ENCODE peak calls at places on chromosomes 6 and 20, in four cellular contexts. P, R, H and U are unnamed samples.

GRCh38 chr20:62795023-62795761 is 1.1 kb upstream of the MRGBP start:
- DNase-seq in P (peak; percentile 72), H (no peak), R (peak; percentile 80), U (peak; percentile 76)

GRCh38 chr6:11771473-11772048 is 7.0 kb downstream of the ADTRP start:
- DNase-seq in H (no peak), R (no peak), P (no peak), U (no peak)

GRCh38 chr20:63532449-63532971 is 4.7 kb downstream of the PTK6 start:
- DNase-seq in P (peak; percentile 52), R (no peak), H (no peak), U (peak; percentile 39)

GRCh38 chr20:35004749-35005462 is 49.2 kb downstream of the MYH7B start:
- DNase-seq in R (no peak), P (peak; percentile 35), H (no peak), U (no peak)

GRCh38 chr6:135592276-135592675 is 94.7 kb upstream of the AHI1 start:
- DNase-seq in P (no peak), H (no peak), R (no peak), U (no peak)

GRCh38 chr6:65202738-65203137 is 504.3 kb downstream of the EYS start:
- DNase-seq in P (no peak), H (no peak), R (no peak), U (no peak)

GRCh38 chr6:43887906-43888683 is 118.1 kb downstream of the VEGFA start:
- DNase-seq in H (peak; percentile 55), P (peak; percentile 67), R (peak; percentile 46), U (no peak)

GRCh38 chr6:17536586-17536985 is 63.5 kb upstream of the FAM8A1 start:
- DNase-seq in P (no peak), R (no peak), H (no peak), U (no peak)

GRCh38 chr6:125174626-125175025 is 21.1 kb downstream of the TPD52L1 start:
- DNase-seq in P (no peak), R (no peak), H (no peak), U (no peak)

GRCh38 chr6:166862978-166863530 is 93.3 kb downstream of the RNASET2 start:
- DNase-seq in P (no peak), R (no peak), H (no peak), U (no peak)

GRCh38 chr6:8830794-8831193 is 395.4 kb upstream of the SLC35B3 start:
- DNase-seq in H (no peak), P (no peak), R (no peak), U (no peak)

GRCh38 chr20:38337561-38338140 is 8.6 kb upstream of the LBP start:
- DNase-seq in H (no peak), R (no peak), P (peak; percentile 53), U (no peak)

GRCh38 chr6:34560366-34561226 is 4.5 kb upstream of the SPDEF start:
- DNase-seq in P (no peak), R (no peak), H (peak; percentile 66), U (no peak)

GRCh38 chr6:160051390-160051789 is 70.2 kb upstream of the SLC22A1 start:
- DNase-seq in H (no peak), P (no peak), R (no peak), U (no peak)

DNA sequence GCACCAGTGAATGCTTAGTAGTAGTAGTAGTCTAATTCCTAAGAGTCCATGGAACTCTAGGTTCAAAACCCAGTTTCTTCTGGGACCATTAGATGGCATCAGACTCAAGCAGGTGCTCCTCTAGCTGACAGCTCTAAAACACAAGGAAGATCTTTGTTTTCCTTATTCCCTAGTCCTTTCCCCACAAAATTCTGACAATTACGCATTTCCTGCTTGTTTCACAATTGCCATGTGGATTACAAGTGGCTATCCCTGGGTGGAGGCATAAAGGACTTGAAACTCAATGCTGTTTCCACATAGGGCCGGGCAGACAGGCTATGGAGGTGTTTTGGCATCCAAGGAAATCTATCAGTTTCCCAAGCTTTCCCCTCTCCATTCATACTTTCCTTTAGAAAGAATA is 9.2 kb upstream of the HLA-DOB start:
- DNase-seq in P (no peak), H (no peak), R (no peak), U (no peak)
- TF ChIP-seq CTCF in P (peak; percentile 50), H (peak; percentile 22), R (peak; percentile 41), U (no peak)

DNA sequence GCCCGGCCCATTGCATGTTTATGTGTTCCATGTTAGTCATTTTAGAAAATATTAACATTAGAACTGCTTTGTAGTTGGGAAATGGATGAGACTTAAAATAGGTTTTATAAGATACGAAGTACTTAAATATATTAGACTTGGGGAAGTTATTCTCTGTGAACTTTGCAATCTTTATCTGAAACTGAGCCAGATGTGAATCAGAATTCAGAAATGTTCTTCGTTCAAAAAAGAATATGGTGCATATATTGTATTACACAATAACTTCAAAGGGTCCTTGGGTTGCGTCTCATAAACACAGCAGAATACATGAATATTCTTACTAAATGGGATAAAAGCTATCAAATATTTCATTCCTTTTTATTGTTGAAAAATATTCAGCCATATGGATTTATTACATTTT is 43.1 kb downstream of the ZNF292 start:
- DNase-seq in R (no peak), P (no peak), H (no peak), U (no peak)
- H3K4me1 ChIP-seq in R (peaks cover 5% of the 10 kb centered on the region), P (peaks cover 24% of the 10 kb centered on the region), H (peaks cover 24% of the 10 kb centered on the region), U (no peaks in the 10 kb centered on the region)

GRCh38 chr6:30922447-30922852 is 8.4 kb downstream of the VARS2 start:
- DNase-seq in P (no peak), H (no peak), R (no peak), U (no peak)

GRCh38 chr6:30914854-30915590 is 984 bp downstream of the VARS2 start:
- DNase-seq in P (no peak), H (no peak), R (no peak), U (no peak)

GRCh38 chr6:30915591-30915946 is 1.5 kb downstream of the VARS2 start:
- DNase-seq in H (no peak), P (no peak), R (peak; percentile 67), U (no peak)

GRCh38 chr6:30917487-30917886 is 3.4 kb downstream of the VARS2 start:
- DNase-seq in H (no peak), P (no peak), R (no peak), U (no peak)

GRCh38 chr6:30918675-30919074 is 4.6 kb downstream of the VARS2 start:
- DNase-seq in P (no peak), H (no peak), R (no peak), U (no peak)
- H3K36me3 ChIP-seq in P (no peaks in the 10 kb centered on the region), H (peaks cover 71% of the 10 kb centered on the region), R (peaks cover 64% of the 10 kb centered on the region), U (no peaks in the 10 kb centered on the region)

DNA sequence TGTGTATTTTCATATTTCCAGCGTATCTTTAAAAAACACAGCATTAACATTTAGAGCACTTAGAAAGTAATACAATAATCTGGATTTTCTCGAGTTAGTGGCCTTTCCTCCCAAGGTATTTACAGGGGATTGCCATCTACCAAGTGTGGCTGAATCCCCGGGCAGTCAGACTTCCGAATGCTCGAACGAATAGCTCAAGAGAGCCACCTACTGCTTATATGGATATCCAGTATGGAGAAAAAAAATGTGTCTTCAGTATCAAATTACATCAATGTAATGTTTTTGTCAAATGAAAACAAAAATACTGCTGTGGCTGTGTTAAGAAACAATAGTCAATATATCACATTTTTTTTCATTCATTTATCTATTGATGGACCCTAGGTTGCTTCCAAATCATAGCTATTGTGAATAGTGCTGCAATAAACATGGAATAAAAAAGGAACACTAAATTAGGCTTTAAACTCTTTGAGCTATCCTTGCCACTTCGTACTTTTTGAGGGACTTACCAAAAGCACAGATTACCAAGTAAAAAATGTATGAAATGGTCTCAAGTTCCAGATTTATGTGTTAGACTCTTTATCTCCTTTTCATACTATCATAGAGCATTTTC is 654.5 kb upstream of the PTCHD4 start:
- DNase-seq in H (peak; percentile 32), P (no peak), R (no peak), U (no peak)
- TF ChIP-seq CTCF in H (peak; percentile 35), P (peak; percentile 5), R (peak; percentile 51), U (no peak)

GRCh38 chr6:30882764-30883475 is 1.4 kb upstream of the DDR1 start:
- DNase-seq in R (peak; percentile 91), H (peak; percentile 88), P (no peak), U (peak; percentile 91)

GRCh38 chr6:30880563-30881252 is 3.6 kb upstream of the DDR1 start:
- DNase-seq in H (no peak), R (no peak), P (no peak), U (no peak)

GRCh38 chr6:30879684-30880427 is 4.5 kb upstream of the DDR1 start:
- DNase-seq in R (no peak), H (no peak), P (no peak), U (no peak)

GRCh38 chr6:30881987-30882763 is 2.1 kb upstream of the DDR1 start:
- DNase-seq in R (no peak), H (no peak), P (no peak), U (no peak)

DNA sequence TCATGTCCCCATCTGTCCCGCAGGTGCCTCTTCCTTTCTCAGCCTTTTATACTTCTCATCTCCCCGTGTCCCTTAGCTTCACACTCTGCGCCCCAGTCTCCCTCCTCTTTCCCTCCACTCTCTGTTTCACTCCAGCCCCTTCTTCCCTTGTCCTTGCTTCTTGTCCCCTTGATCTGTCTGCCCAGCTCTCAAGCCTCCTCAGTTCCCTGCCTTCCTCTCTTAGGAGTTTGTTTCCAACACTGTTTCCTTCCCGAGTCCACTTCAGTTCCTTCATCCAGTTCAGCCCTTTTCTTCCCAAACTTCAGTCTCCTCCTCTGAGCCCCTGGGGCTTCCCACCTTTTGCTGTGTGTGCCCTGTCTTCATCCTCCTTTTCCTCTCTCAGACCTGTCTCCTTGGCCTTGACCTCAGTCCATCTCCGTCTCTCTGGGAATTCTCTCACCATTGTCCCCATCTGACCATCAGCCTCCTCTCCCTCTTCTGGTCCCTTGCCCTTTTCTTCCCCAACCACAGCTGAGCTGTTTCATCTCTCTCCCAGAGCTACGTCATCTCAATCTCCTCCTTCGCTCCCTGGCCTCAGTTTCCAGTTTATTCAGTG is 2.8 kb upstream of the DDR1 start:
- DNase-seq in R (no peak), P (no peak), H (no peak), U (no peak)
- H3K4me1 ChIP-seq in R (peaks cover 27% of the 10 kb centered on the region), P (peaks cover 43% of the 10 kb centered on the region), H (peaks cover 67% of the 10 kb centered on the region), U (peaks cover 27% of the 10 kb centered on the region)

GRCh38 chr6:54254886-54255285 is 53.4 kb upstream of the TINAG start:
- DNase-seq in H (no peak), R (no peak), P (no peak), U (no peak)
- H3K36me3 ChIP-seq in H (no peaks in the 10 kb centered on the region), R (no peaks in the 10 kb centered on the region), P (no peaks in the 10 kb centered on the region), U (no peaks in the 10 kb centered on the region)

DNA sequence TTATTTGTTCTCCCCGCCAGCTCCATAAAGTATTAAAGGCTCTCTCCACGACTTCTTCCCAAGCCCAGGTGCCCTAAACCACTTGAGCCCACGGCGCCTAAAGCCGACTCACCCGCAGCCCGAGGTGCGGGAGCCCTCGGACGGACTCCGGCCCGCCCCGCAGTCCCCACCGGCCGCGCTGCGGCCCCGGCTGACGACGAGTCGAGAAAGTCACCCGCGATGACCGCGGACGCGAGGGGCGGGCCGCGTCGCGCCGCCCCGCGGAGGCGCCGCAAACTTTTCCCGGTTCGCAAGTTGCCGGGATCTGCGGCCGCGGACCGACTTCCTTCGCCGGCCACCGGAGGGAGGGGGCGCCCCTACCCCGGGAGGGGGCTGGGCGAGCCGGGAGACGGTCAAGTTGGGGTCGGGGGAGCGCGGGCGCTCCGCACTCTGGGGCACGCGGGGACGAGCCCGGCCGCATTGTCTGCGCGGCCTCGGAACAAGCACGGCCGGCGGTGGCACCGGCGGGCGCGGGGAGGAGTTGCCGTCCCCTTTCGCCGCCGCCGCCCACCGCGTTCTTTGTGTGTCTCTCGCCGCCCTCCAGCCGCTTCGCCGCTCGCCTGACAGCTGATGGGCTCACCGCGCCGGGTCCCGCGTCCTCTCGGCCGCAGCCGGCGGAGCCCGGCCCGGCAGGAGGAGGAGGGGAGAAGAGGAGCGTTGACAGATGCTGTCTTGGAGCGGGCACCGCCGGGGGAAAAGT is 131.5 kb downstream of the OGFRL1 start:
- DNase-seq in H (peak; percentile 61), P (peak; percentile 85), R (peak; percentile 82), U (peak; percentile 52)
- TF ChIP-seq CTCF in H (no peak), P (peak; percentile 33), R (peak; percentile 31), U (no peak)